ENCODE peak calls at places on chromosome 15, in seven cellular contexts. R is HCT116, X is GM12878, I is uterus, G is thyroid gland, J is adrenal gland, S is heart left ventricle. V is an unnamed sample.

GRCh38 chr15:101176625-101177024 is 75.2 kb downstream of the CHSY1 start:
- DNase-seq in R (no peak), X (no peak), I (no peak), G (peak), J (no peak), S (no peak), V (no peak)

GRCh38 chr15:86892774-86893449 is 813.2 kb downstream of the AGBL1 start:
- DNase-seq in R (no peak), X (no peak), I (no peak), G (peak), J (no peak), S (no peak), V (no peak)

GRCh38 chr15:62087671-62088360 is 21.0 kb downstream of the C2CD4A start:
- DNase-seq in R (no peak), X (no peak), I (no peak), G (peak), J (peak), S (no peak), V (no peak)

GRCh38 chr15:38073278-38073930 is 139.0 kb downstream of the TMCO5A start:
- DNase-seq in R (peak), X (no peak), I (no peak), G (peak), J (no peak), S (no peak), V (peak)

GRCh38 chr15:31272558-31273257 is 53.9 kb upstream of the KLF13 start:
- DNase-seq in R (no peak), X (no peak), I (no peak), G (no peak), J (peak), S (peak), V (no peak)

GRCh38 chr15:73246898-73247297 is 121.9 kb downstream of the HCN4 start:
- DNase-seq in R (no peak), X (no peak), I (no peak), G (no peak), J (no peak), S (no peak), V (no peak)

GRCh38 chr15:85689729-85690128 is 105.0 kb downstream of the KLHL25 start:
- DNase-seq in R (no peak), X (peak), I (no peak), G (peak), J (peak), S (peak), V (no peak)

GRCh38 chr15:80277147-80277546 is 25.1 kb upstream of the CTXND1 start:
- DNase-seq in R (no peak), X (no peak), I (no peak), G (no peak), J (no peak), S (no peak), V (no peak)

GRCh38 chr15:41512512-41513281 is 930 bp downstream of the LTK start:
- DNase-seq in R (no peak), X (no peak), I (no peak), G (no peak), J (no peak), S (no peak), V (no peak)

GRCh38 chr15:74375303-74375693 is 7.9 kb upstream of the CYP11A1 start:
- DNase-seq in R (peak), X (no peak), I (peak), G (peak), J (peak), S (peak), V (peak)

GRCh38 chr15:43922021-43922420 is 95.2 kb downstream of the WDR76 start:
- DNase-seq in R (no peak), X (no peak), I (no peak), G (no peak), J (no peak), S (no peak), V (no peak)

GRCh38 chr15:99109555-99110021 is 4.7 kb downstream of the SYNM start:
- DNase-seq in R (no peak), X (peak), I (no peak), G (no peak), J (no peak), S (no peak), V (no peak)

GRCh38 chr15:100170673-100171210 is 171.0 kb downstream of the ADAMTS17 start:
- DNase-seq in R (no peak), X (no peak), I (no peak), G (no peak), J (no peak), S (no peak), V (no peak)

GRCh38 chr15:76328962-76329361 is 7.6 kb upstream of the ISL2 start:
- DNase-seq in R (no peak), X (no peak), I (no peak), G (no peak), J (no peak), S (no peak), V (no peak)

GRCh38 chr15:80514071-80514780 is 110.0 kb downstream of the ARNT2 start:
- DNase-seq in R (no peak), X (no peak), I (no peak), G (no peak), J (no peak), S (no peak), V (no peak)

GRCh38 chr15:56496635-56497034 is 31.7 kb upstream of the MNS1 start:
- DNase-seq in R (peak), X (peak), I (no peak), G (no peak), J (no peak), S (no peak), V (no peak)

GRCh38 chr15:41930221-41930866 is 36.5 kb upstream of the SPTBN5 start:
- DNase-seq in R (peak), X (peak), I (no peak), G (no peak), J (peak), S (no peak), V (no peak)

GRCh38 chr15:29454506-29454905 is 184.9 kb upstream of the NSMCE3 start:
- DNase-seq in R (no peak), X (no peak), I (no peak), G (no peak), J (no peak), S (no peak), V (no peak)

GRCh38 chr15:29452881-29453731 is 183.5 kb upstream of the NSMCE3 start:
- DNase-seq in R (peak), X (no peak), I (no peak), G (peak), J (no peak), S (no peak), V (no peak)

GRCh38 chr15:29448320-29448719 is 178.7 kb upstream of the NSMCE3 start:
- DNase-seq in R (no peak), X (no peak), I (no peak), G (no peak), J (no peak), S (no peak), V (peak)

GRCh38 chr15:29449136-29449535 is 179.5 kb upstream of the NSMCE3 start:
- DNase-seq in R (no peak), X (no peak), I (no peak), G (peak), J (no peak), S (no peak), V (no peak)

DNA sequence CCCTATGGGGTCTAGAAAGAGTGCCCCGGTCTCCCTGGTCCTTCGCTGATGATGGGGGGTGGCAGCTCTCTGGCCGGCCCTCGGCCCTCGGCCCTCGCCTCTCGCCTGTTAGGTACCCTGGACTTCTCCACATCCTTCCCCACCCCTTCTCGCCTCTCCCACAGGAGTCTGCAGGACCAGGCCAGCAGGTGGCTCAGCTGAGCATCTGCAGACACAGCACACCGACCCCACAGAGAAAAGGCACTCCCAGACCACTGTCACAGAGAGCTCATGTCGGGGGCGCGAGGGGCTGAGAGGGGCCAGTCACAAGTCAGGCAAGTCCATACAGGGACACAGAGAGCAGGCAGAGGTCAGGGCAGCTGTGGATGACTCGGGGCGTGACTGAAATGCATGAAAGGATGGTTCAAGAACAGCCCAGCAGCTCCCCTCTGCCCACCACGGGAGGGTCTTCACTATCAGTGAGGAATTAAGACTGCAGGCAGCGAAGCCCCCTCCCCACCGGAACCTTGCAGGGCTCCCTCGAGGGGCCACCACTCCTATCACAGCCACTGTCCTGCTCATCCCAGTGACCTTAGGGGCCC is 181.7 kb upstream of the NSMCE3 start:
- DNase-seq in R (peak), X (no peak), I (no peak), G (peak), J (no peak), S (no peak), V (no peak)
- TF ChIP-seq CTCF in R (peak), X (no peak), I (no peak), G (no peak), J (no peak), S (peak), V (no peak)

DNA sequence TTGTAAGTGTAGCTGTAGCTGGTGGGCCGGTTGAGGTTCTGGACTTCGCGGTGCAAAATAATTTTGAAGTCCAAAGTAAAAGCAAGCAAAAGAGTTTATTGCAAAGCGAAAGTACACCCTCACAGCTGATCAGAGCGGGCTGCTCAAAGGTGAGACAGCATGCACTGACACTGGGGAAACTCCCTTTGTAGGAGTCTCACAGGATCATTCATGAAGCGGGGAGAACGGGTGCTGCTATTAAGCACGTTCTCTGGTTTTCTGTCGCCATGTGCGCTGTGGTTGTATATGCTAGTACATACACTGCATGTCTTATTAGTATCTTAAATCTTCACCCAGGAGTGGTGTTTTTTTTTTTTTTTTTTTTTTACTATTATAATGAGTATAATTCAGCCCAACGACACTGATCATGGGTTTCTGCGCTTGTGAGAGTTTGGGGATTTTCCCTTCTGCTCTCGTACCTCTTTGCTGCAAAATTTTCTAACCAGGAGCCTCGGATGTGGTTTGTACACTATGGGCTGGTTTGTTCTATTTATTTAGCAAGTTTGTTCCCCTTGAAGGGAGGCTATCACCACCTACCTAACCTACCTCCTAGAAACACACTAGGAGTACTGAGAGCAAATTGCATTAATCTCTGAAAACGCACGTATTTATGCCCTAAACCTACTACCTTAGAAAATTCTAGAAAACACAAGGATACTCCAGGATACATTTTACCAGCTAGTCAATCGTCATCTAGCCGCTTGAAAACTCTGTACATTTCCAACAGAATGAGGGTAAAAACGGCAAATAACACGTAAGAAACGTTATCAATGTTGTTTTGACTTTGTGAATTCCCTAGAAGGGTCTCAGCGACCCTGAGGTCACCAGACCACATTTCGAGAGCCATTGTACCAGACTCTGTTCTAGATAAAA is 1.3 kb upstream of the AP4E1 start:
- DNase-seq in R (no peak), X (peak), I (no peak), G (no peak), J (no peak), S (no peak), V (peak)
- TF ChIP-seq POLR2A in R (no peak), X (no peak), I (no peak), G (no peak), J (no peak), S (no peak), V (no peak)

GRCh38 chr15:48644827-48645557 is 517 bp downstream of the FBN1 start:
- DNase-seq in R (no peak), X (no peak), I (peak), G (peak), J (peak), S (peak), V (peak)

GRCh38 chr15:48646364-48646763 is 855 bp upstream of the FBN1 start:
- DNase-seq in R (no peak), X (no peak), I (no peak), G (no peak), J (peak), S (no peak), V (no peak)

GRCh38 chr15:48650931-48651330 is 5.4 kb upstream of the FBN1 start:
- DNase-seq in R (no peak), X (no peak), I (no peak), G (no peak), J (no peak), S (no peak), V (no peak)

GRCh38 chr15:48645558-48646330 is at the start of gene FBN1:
- DNase-seq in R (no peak), X (peak), I (peak), G (peak), J (peak), S (peak), V (peak)

GRCh38 chr15:48647963-48648362 is 2.5 kb upstream of the FBN1 start:
- DNase-seq in R (no peak), X (no peak), I (no peak), G (no peak), J (no peak), S (no peak), V (no peak)
- H3K27ac ChIP-seq in R (no peak), X (no peak), I (no peak), G (no peak), J (no peak), S (no peak), V (no peak)

GRCh38 chr15:51386029-51386428 is 44.6 kb downstream of the GLDN start:
- DNase-seq in R (no peak), X (no peak), I (no peak), G (no peak), J (no peak), S (no peak), V (no peak)

GRCh38 chr15:51379390-51379789 is 37.9 kb downstream of the GLDN start:
- DNase-seq in R (no peak), X (no peak), I (no peak), G (no peak), J (no peak), S (no peak), V (no peak)

GRCh38 chr15:51386486-51386885 is 45.0 kb downstream of the GLDN start:
- DNase-seq in R (no peak), X (no peak), I (no peak), G (no peak), J (no peak), S (no peak), V (no peak)

GRCh38 chr15:51380999-51381806 is 39.7 kb downstream of the GLDN start:
- DNase-seq in R (peak), X (peak), I (peak), G (peak), J (peak), S (peak), V (no peak)

GRCh38 chr15:51382787-51383186 is 41.3 kb downstream of the GLDN start:
- DNase-seq in R (peak), X (no peak), I (peak), G (peak), J (peak), S (no peak), V (no peak)
- TF ChIP-seq CTCF in R (peak), X (peak), I (no peak), G (no peak), J (peak), S (no peak), V (peak)

DNA sequence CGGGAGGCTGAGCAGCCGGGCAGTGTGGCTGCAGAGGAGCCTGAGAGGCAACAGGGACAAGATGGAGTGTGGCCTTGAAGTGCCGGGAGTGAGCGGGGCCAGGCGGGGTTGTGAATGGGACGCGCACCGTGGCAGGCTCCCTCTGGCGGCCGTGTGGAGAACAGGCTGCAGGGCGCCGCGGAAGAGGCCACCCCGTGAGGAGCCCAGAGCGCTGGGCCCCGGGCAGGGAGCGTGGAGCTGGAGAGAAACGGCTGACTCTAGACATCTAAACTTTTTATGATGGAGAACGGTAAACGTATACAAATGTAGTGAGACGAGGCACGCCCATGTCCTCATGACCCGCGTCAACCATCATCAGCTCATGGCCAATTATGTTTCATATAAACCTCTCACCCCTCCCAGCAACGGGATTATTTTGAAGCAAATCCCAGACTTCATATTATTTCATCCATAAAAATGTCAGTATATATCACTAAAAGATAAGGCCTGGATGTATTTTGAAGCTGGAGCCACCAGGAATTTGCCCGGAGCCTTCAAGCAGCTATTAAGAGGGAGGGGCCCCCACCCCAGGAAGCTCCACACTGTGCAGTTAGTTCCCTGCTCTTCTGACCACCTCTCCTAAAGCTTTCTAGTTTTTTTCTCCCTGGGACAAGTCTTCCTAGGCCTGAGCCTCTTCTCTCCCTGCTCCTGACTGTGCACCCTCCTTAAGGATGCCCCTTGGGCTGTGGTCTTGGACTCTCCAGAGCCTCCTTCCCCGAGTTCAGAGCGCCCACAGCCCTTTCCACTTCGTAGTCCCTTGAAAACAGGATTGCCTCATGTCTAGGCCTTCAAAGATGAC is 149.4 kb downstream of the SMAD6 start:
- DNase-seq in R (peak), X (no peak), I (peak), G (peak), J (peak), S (peak), V (peak)
- TF ChIP-seq POLR2A in R (no peak), X (no peak), I (no peak), G (no peak), J (no peak), S (no peak), V (no peak)